ENCODE peak calls at places on chromosomes 7 and 10, in ten cellular contexts. G is fibroblast of pulmonary artery, S is fibroblast of lung, T is fibroblast of the aortic adventitia, B is thoracic aorta, N is gastrocnemius medialis, W is brain microvascular endothelial cell, X is choroid plexus epithelial cell, K is HCT116, O is foreskin fibroblast. H is an unnamed sample.

GRCh38 chr7:94769726-94770125 is 113.8 kb upstream of the SGCE start:
- DNase-seq in S (no peak), W (no peak), O (no peak), T (no peak), N (no peak), K (no peak), G (no peak), X (no peak), B (no peak), H (no peak)

GRCh38 chr10:121418126-121418777 is 180.0 kb downstream of the FGFR2 start:
- DNase-seq in T (no peak), N (no peak), O (no peak), G (no peak), B (no peak), X (peak; percentile 2), K (peak; percentile 52), S (peak; percentile 48), W (no peak), H (no peak)

GRCh38 chr10:74586088-74586585 is 240.3 kb upstream of the KAT6B start:
- DNase-seq in W (no peak), T (no peak), N (no peak), X (peak; percentile 18), B (no peak), K (no peak), O (no peak), G (no peak), S (peak; percentile 20), H (no peak)

GRCh38 chr10:128557149-128557548 is 430.9 kb upstream of the MKI67 start:
- DNase-seq in T (no peak), G (no peak), X (no peak), N (no peak), O (no peak), B (no peak), W (no peak), K (no peak), S (no peak), H (no peak)

GRCh38 chr10:92664322-92664721 is 25.4 kb upstream of the HHEX start:
- DNase-seq in N (no peak), T (no peak), W (no peak), K (no peak), X (no peak), S (no peak), G (no peak), O (no peak), B (no peak), H (no peak)

GRCh38 chr7:129688503-129689222 is 77.1 kb downstream of the NRF1 start:
- DNase-seq in O (no peak), S (no peak), X (peak; percentile 33), B (no peak), K (no peak), W (no peak), G (peak; percentile 38), N (no peak), T (no peak), H (no peak)

GRCh38 chr10:49556723-49557122 is 17.8 kb upstream of the ERCC6 start:
- DNase-seq in N (no peak), T (peak; percentile 44), K (no peak), S (no peak), X (no peak), B (no peak), W (no peak), G (no peak), O (no peak), H (no peak)

GRCh38 chr10:34116220-34116623 is 698.9 kb downstream of the PARD3 start:
- DNase-seq in T (no peak), N (no peak), O (no peak), K (no peak), X (peak; percentile 77), S (no peak), B (no peak), G (no peak), W (no peak), H (no peak)

GRCh38 chr10:124739996-124740373 is 4.2 kb downstream of the FAM53B start:
- DNase-seq in B (no peak), N (no peak), T (peak; percentile 68), S (no peak), W (no peak), G (no peak), O (no peak), X (no peak), K (no peak), H (no peak)

GRCh38 chr10:124741922-124742417 is 2.2 kb downstream of the FAM53B start:
- DNase-seq in T (no peak), K (no peak), O (no peak), N (no peak), B (no peak), S (no peak), X (no peak), G (no peak), W (no peak), H (no peak)

GRCh38 chr10:124739119-124739921 is 4.9 kb downstream of the FAM53B start:
- DNase-seq in O (no peak), N (no peak), G (no peak), S (no peak), B (no peak), X (no peak), K (no peak), W (no peak), T (peak; percentile 53), H (no peak)

GRCh38 chr10:124741281-124741921 is 2.8 kb downstream of the FAM53B start:
- DNase-seq in X (peak; percentile 84), B (peak; percentile 61), S (peak; percentile 63), T (peak; percentile 85), W (peak; percentile 69), O (peak; percentile 58), N (peak; percentile 90), G (peak; percentile 83), K (peak; percentile 50), H (peak; percentile 84)

GRCh38 chr10:124740374-124741280 is 3.6 kb downstream of the FAM53B start:
- DNase-seq in T (peak; percentile 70), K (no peak), B (no peak), G (peak; percentile 65), N (peak; percentile 86), W (no peak), O (peak; percentile 58), X (peak; percentile 58), S (peak; percentile 44), H (peak; percentile 79)
- H3K4me3 ChIP-seq in T (peak overlapping the region; percentile 34), K (no peak overlapping the region), B (peak overlapping the region; percentile 46), G (peak overlapping the region; percentile 21), N (peak overlapping the region; percentile 12), W (no peak overlapping the region), O (peak overlapping the region; percentile 24), X (peak overlapping the region; percentile 17), S (no peak overlapping the region), H (no peak overlapping the region)

GRCh38 chr10:133182791-133183645 is 23.0 kb downstream of the KNDC1 start:
- DNase-seq in K (no peak), B (no peak), S (no peak), N (no peak), X (no peak), T (no peak), G (no peak), O (no peak), W (no peak), H (no peak)
- H3K4me3 ChIP-seq in K (no peak overlapping the region), B (no peak overlapping the region), S (no peak overlapping the region), N (no peak overlapping the region), X (no peak overlapping the region), T (no peak overlapping the region), G (no peak overlapping the region), O (no peak overlapping the region), W (no peak overlapping the region), H (no peak overlapping the region)

DNA sequence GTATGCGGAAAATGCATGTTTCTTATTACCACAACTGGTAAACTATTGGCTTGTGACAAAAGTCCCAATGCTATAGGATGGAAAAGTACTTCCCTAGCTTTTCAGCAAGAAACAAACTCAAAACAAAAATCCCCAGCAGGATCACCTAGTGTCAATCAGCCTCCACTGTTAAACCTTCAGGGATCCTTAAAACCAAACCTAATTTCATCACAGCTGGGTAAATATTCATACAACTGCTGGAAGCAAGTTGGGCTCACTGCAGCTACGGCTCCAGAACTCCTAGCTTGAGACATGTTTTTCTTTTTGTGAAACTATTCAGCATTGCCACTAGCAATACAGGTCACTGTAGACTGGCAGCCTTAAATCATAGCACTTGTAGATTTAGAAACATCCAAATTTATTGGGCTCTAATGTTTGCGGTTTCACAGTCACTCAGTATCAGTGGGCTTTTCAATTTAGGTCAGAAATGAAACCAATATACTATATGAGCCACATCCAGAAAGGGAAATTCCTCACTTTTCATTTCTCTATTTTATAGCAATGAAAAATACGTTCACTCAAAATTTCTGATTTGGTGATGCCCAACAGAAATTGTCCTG is 145.2 kb upstream of the ANK3 start:
- DNase-seq in B (no peak), N (no peak), W (no peak), X (no peak), K (no peak), T (no peak), O (no peak), S (no peak), G (no peak), H (no peak)
- H3K4me3 ChIP-seq in B (no peak overlapping the region), N (no peak overlapping the region), W (no peak overlapping the region), X (no peak overlapping the region), K (no peak overlapping the region), T (no peak overlapping the region), O (no peak overlapping the region), S (no peak overlapping the region), G (no peak overlapping the region), H (no peak overlapping the region)

DNA sequence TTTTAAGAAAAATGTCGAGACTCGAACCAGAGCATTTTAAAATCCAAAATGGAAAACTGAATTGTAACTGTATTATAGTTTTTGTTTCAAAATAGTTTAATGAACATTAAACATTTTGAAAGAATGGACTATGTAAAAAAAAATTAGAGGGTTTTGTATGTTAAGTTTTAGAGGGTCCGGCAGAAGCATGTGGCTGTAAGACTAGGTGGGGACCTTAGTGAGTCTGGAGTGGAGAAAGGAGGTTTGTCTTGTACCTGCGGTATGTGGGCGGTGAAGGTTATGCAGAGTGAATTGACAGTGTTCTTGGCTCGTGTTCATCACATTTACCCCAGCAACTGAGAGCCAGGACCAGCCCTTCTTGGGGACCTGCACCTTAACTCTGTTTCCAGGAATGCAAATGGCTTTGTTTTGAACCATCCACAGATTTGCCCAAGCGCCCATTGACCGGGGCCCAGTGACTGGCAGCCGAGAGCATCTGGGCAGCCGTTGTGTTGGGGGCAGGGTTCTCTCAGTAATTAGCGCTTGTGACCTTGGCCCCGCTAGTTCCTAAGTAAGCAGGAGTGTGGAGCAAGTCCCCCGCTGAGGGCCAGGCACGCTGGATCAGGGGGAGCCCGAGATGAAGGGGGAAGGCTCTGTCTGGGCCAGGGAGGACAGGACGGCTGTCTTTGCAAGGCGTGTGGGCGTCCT is 1.4 kb upstream of the KLF6 start:
- DNase-seq in O (no peak), G (peak; percentile 60), X (peak; percentile 76), K (peak; percentile 71), W (no peak), S (peak; percentile 51), N (no peak), B (no peak), T (no peak), H (no peak)
- H3K4me3 ChIP-seq in O (no peak overlapping the region), G (peak overlapping the region; percentile 67), X (peak overlapping the region; percentile 70), K (peak overlapping the region; percentile 67), W (peak overlapping the region; percentile 66), S (no peak overlapping the region), N (peak overlapping the region; percentile 78), B (peak overlapping the region; percentile 81), T (no peak overlapping the region), H (no peak overlapping the region)